ENCODE peak calls at places on chromosomes 1 and 21, in nine cellular contexts. V, A, F, U, I, G, D, W and O are unnamed samples.

GRCh38 chr1:244995602-244996400 is 131.5 kb upstream of the HNRNPU start:
- DNase-seq in W (no peak), G (no peak), U (no peak), I (no peak), F (no peak), A (no peak), D (no peak), V (no peak), O (no peak)

GRCh38 chr1:67736750-67737149 is 51.7 kb downstream of the GADD45A start:
- DNase-seq in V (no peak), U (no peak), I (no peak), G (no peak), W (no peak), F (no peak), A (no peak), D (no peak), O (no peak)

GRCh38 chr21:45982758-45983731 is 1.5 kb downstream of the COL6A1 start:
- DNase-seq in U (no peak), F (no peak), D (no peak), V (no peak), A (no peak), G (no peak), I (peak), W (no peak), O (no peak)

GRCh38 chr1:117600966-117601365 is 4.9 kb upstream of the TENT5C start:
- DNase-seq in G (peak), I (no peak), U (no peak), W (no peak), D (peak), V (no peak), F (no peak), A (no peak), O (no peak)

GRCh38 chr1:65109515-65109914 is 38.5 kb upstream of the AK4 start:
- DNase-seq in D (no peak), W (no peak), G (no peak), I (no peak), U (no peak), V (no peak), F (no peak), A (no peak), O (no peak)

GRCh38 chr1:94031154-94031553 is 89.8 kb downstream of the ABCA4 start:
- DNase-seq in I (no peak), V (no peak), W (no peak), F (no peak), D (no peak), G (no peak), A (no peak), U (no peak), O (no peak)

GRCh38 chr1:101309334-101310221 is 72.8 kb downstream of the S1PR1 start:
- DNase-seq in V (peak), F (peak), U (no peak), D (peak), G (peak), W (peak), I (peak), A (no peak), O (peak)

GRCh38 chr1:15965228-15965767 is 10.6 kb downstream of the ZBTB17 start:
- DNase-seq in G (peak), A (no peak), D (peak), V (peak), F (no peak), W (no peak), U (peak), I (no peak), O (no peak)

GRCh38 chr1:95041491-95042165 is 31.1 kb downstream of the ALG14 start:
- DNase-seq in A (peak), U (peak), D (peak), G (peak), F (peak), I (peak), W (no peak), V (peak), O (peak)

GRCh38 chr1:201539561-201540404 is 856 bp downstream of the NAV1 start:
- DNase-seq in F (peak), V (peak), I (peak), W (no peak), G (no peak), A (no peak), U (no peak), D (peak), O (no peak)

GRCh38 chr1:241749041-241749798 is 97.1 kb downstream of the WDR64 start:
- DNase-seq in W (no peak), D (peak), F (no peak), G (peak), A (no peak), U (peak), V (no peak), I (no peak), O (peak)

GRCh38 chr1:233394860-233395717 is 67.6 kb downstream of the MAP3K21 start:
- DNase-seq in U (peak), D (peak), I (no peak), A (peak), G (peak), W (peak), V (no peak), F (peak), O (peak)

GRCh38 chr1:177505905-177506590 is 335.3 kb downstream of the BRINP2 start:
- DNase-seq in I (no peak), V (no peak), F (no peak), D (peak), G (peak), W (no peak), U (no peak), A (no peak), O (peak)

GRCh38 chr1:100538935-100539835 is 1.2 kb downstream of the GPR88 start:
- DNase-seq in W (no peak), D (no peak), U (no peak), V (no peak), G (no peak), F (peak), A (no peak), I (peak), O (no peak)

GRCh38 chr1:207918016-207918415 is 7.1 kb upstream of the CD34 start:
- DNase-seq in D (no peak), G (no peak), W (peak), A (no peak), I (no peak), U (no peak), F (no peak), V (no peak), O (no peak)

GRCh38 chr1:13535227-13535626 is 21.4 kb upstream of the LRRC38 start:
- DNase-seq in A (no peak), V (no peak), F (no peak), I (no peak), W (no peak), D (no peak), U (no peak), G (no peak), O (no peak)

GRCh38 chr1:192311281-192311680 is 5.5 kb upstream of the RGS21 start:
- DNase-seq in G (peak), I (no peak), D (peak), V (no peak), F (no peak), U (no peak), W (peak), A (peak), O (peak)

GRCh38 chr1:184162266-184162665 is 110.7 kb downstream of the TSEN15 start:
- DNase-seq in D (no peak), V (no peak), W (no peak), F (no peak), G (peak), A (no peak), I (peak), U (no peak), O (no peak)

GRCh38 chr21:44920694-44921604 is at the start of gene ITGB2:
- DNase-seq in V (no peak), A (no peak), I (peak), G (no peak), D (no peak), W (no peak), U (no peak), F (peak), O (no peak)